ENCODE peak calls at places on chromosome 9, in nine cellular contexts. S, U, W, L, M, P, I, N and E are unnamed samples.

GRCh38 chr9:131758972-131759647 is 19.2 kb upstream of the RAPGEF1 start:
- DNase-seq in S (no peak), U (no peak), W (no peak), L (no peak), M (no peak), P (no peak), I (no peak), N (no peak), E (no peak)

GRCh38 chr9:126376903-126377342 is 50.3 kb downstream of the MVB12B start:
- DNase-seq in S (no peak), U (no peak), W (no peak), L (no peak), M (no peak), P (peak; percentile 71), I (no peak), N (no peak), E (no peak)

GRCh38 chr9:124297915-124298645 is 40.3 kb downstream of the NEK6 start:
- DNase-seq in S (no peak), U (no peak), W (no peak), L (no peak), M (no peak), P (no peak), I (no peak), N (no peak), E (no peak)

GRCh38 chr9:98315551-98316060 is 60.2 kb upstream of the TBC1D2 start:
- DNase-seq in S (peak; percentile 67), U (peak; percentile 88), W (peak; percentile 72), L (peak; percentile 98), M (peak; percentile 93), P (peak; percentile 94), I (peak; percentile 67), N (peak; percentile 62), E (peak; percentile 90)

GRCh38 chr9:127762111-127762676 is 16.3 kb downstream of the SH2D3C start:
- DNase-seq in S (no peak), U (no peak), W (no peak), L (peak; percentile 21), M (no peak), P (peak; percentile 60), I (no peak), N (no peak), E (no peak)

GRCh38 chr9:114958021-114958846 is 27.8 kb upstream of the TNFSF8 start:
- DNase-seq in S (no peak), U (no peak), W (peak; percentile 33), L (no peak), M (no peak), P (no peak), I (peak; percentile 7), N (peak; percentile 73), E (no peak)

GRCh38 chr9:124500028-124500795 is 7.0 kb downstream of the NR5A1 start:
- DNase-seq in S (no peak), U (no peak), W (no peak), L (no peak), M (no peak), P (no peak), I (no peak), N (no peak), E (no peak)

GRCh38 chr9:112029921-112030444 is 133.4 kb downstream of the UGCG start:
- DNase-seq in S (no peak), U (no peak), W (no peak), L (peak; percentile 59), M (peak; percentile 30), P (peak; percentile 74), I (no peak), N (no peak), E (no peak)

GRCh38 chr9:79946718-79947117 is 375.0 kb downstream of the TLE4 start:
- DNase-seq in S (no peak), U (no peak), W (no peak), L (no peak), M (no peak), P (no peak), I (no peak), N (no peak), E (no peak)